ENCODE peak calls at places on chromosomes 5 and 9, in four cellular contexts. Q is IMR-90, M is H1, R is mesenchymal stem cell. D is an unnamed sample.

GRCh38 chr9:117411547-117411946 is 3.3 kb downstream of the ASTN2 start:
- DNase-seq in Q (peak), M (peak), R (peak), D (peak)

GRCh38 chr9:8666060-8666459 is 866.5 kb upstream of the DMAC1 start:
- DNase-seq in Q (no peak), M (no peak), R (no peak), D (no peak)

GRCh38 chr9:110575169-110575568 is 4.4 kb downstream of the SVEP1 start:
- DNase-seq in Q (no peak), M (no peak), R (no peak), D (no peak)

GRCh38 chr5:32147236-32147635 is 26.9 kb downstream of the GOLPH3 start:
- DNase-seq in Q (no peak), M (no peak), R (no peak), D (no peak)

GRCh38 chr5:75916144-75916543 is 167.0 kb upstream of the SV2C start:
- DNase-seq in Q (no peak), M (no peak), R (no peak), D (no peak)

GRCh38 chr5:143248822-143249579 is 154.5 kb downstream of the NR3C1 start:
- DNase-seq in Q (peak), M (no peak), R (peak), D (no peak)

GRCh38 chr9:92097997-92098482 is 17.2 kb downstream of the SPTLC1 start:
- DNase-seq in Q (peak), M (no peak), R (no peak), D (no peak)

GRCh38 chr5:31415009-31415923 is 116.6 kb downstream of the DROSHA start:
- DNase-seq in Q (no peak), M (no peak), R (no peak), D (no peak)

GRCh38 chr5:34411470-34412346 is 244.4 kb upstream of the RAI14 start:
- DNase-seq in Q (peak), M (peak), R (no peak), D (no peak)

GRCh38 chr9:114938687-114939575 is 8.5 kb upstream of the TNFSF8 start:
- DNase-seq in Q (no peak), M (no peak), R (no peak), D (no peak)

GRCh38 chr5:73120222-73121108 is at the start of gene TMEM171:
- DNase-seq in Q (peak), M (peak), R (peak), D (peak)

GRCh38 chr5:82467006-82467561 is 188.9 kb upstream of the RPS23 start:
- DNase-seq in Q (no peak), M (no peak), R (no peak), D (no peak)

GRCh38 chr5:16140417-16140816 is 39.2 kb downstream of the MARCHF11 start:
- DNase-seq in Q (no peak), M (no peak), R (no peak), D (no peak)

GRCh38 chr5:131994090-131994489 is 17.4 kb downstream of the ACSL6 start:
- DNase-seq in Q (no peak), M (no peak), R (no peak), D (no peak)

GRCh38 chr5:35369965-35370790 is 139.9 kb upstream of the PRLR start:
- DNase-seq in Q (no peak), M (no peak), R (no peak), D (peak)

GRCh38 chr5:123705741-123706140 is 193.8 kb downstream of the CSNK1G3 start:
- DNase-seq in Q (peak), M (no peak), R (no peak), D (no peak)

GRCh38 chr9:110399983-110400382 is 62.3 kb upstream of the TXNDC8 start:
- DNase-seq in Q (no peak), M (no peak), R (no peak), D (no peak)

GRCh38 chr5:588406-588995 is 23.6 kb upstream of the CEP72 start:
- DNase-seq in Q (no peak), M (no peak), R (no peak), D (no peak)

GRCh38 chr9:71634753-71635152 is 133.6 kb downstream of the CEMIP2 start:
- DNase-seq in Q (no peak), M (no peak), R (no peak), D (no peak)

DNA sequence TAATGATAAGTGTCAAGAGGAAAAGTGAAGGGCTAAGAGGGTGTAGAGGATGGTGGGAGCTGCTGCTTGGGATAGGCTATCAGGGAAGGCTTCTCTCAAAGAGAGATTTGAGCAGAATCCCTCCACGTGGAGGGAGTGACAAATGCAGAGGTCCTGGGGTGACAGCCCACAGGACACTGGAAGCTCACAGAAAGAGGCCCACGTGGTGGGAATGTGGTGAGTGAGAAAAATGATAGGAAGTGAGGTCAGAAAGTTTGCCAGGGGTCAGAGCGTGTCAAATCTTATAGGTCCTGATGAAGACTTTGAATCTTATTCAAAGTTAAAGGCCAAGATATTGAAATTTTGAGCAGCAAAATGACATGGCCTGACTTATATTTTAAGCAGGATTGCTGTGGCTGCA is 125.3 kb downstream of the EGFLAM start:
- DNase-seq in Q (no peak), M (no peak), R (no peak), D (no peak)
- H2BK15ac ChIP-seq in Q (no peak), M (no peak), R (no peak), D (no peak)

DNA sequence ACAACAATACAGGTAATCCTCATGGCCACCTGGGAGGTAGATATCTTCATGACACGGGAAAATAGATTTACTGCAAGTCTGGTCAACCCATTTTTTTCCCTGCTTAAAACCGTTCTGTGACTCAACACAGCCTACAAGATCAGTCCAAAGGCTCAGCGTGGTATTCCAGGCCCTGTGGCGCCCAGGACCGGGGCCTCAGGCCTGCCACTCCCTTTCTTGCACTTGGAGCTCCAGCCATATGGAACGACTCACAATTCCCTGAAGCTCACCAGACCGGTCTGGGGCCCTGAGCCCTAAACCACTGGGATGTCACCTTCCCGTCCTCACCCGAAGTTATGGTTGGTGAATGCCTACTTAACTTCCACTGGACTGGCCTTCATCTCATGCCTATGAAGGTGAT is 6.5 kb upstream of the MLANA start:
- DNase-seq in Q (no peak), M (no peak), R (no peak), D (no peak)
- H4K91ac ChIP-seq in Q (no peak), M (no peak), R (no peak), D (no peak)

GRCh38 chr5:92907914-92908606 is 673.0 kb downstream of the NR2F1-AS1 start:
- DNase-seq in Q (peak), M (no peak), R (peak), D (no peak)
- H3K4me3 ChIP-seq in Q (no peak), M (no peak), R (no peak), D (no peak)

DNA sequence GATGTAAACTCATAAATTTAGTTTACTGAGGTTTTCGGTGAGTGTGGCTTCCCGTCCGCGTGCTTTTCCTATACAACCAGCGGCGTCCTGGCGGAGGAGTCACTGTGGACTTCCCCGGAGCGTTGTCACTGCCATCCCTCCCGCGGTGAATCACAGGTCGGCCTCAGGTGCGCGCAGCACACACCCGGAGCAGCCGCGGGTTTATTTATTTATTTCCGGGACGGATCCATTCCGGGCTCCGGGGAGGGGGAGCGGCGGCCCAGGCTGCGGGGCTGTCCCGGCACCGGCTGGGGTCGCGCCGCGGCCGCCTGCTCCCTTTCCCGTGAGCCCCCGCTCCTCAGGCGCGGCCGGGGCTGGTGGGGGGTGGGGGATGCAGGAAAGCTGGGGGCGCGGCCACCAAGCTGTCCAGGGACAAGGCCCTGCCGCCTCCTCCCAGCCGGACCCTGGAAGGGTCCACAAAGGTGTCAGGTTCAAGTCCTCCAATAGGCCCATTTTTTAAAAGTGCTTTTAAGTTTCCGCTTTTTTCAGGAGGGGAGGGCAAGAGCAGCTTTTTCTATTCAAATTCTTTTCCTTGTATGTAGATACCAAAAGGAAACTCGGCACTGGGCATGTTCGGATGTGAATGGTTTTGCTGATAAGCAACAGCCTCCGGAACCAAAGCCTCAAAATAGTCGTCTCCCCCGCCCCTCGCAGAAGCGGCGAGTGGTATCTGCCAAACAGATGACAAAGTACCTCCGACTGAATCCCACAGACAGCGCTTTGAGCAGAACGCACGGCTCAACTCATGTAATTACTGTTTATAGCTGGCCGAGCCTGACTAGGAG is 192.5 kb downstream of the CD180 start:
- DNase-seq in Q (peak), M (peak), R (peak), D (peak)
- H2BK15ac ChIP-seq in Q (peak), M (no peak), R (peak), D (no peak)

GRCh38 chr5:78565395-78565794 is 83.2 kb downstream of the LHFPL2 start:
- DNase-seq in Q (no peak), M (no peak), R (no peak), D (no peak)

GRCh38 chr5:78568676-78569075 is 79.9 kb downstream of the LHFPL2 start:
- DNase-seq in Q (no peak), M (no peak), R (no peak), D (no peak)

GRCh38 chr5:78569441-78569840 is 79.1 kb downstream of the LHFPL2 start:
- DNase-seq in Q (peak), M (no peak), R (peak), D (peak)

GRCh38 chr5:78568212-78568611 is 80.4 kb downstream of the LHFPL2 start:
- DNase-seq in Q (no peak), M (no peak), R (no peak), D (no peak)

GRCh38 chr5:78566747-78567449 is 81.7 kb downstream of the LHFPL2 start:
- DNase-seq in Q (peak), M (no peak), R (no peak), D (no peak)
- H4K91ac ChIP-seq in Q (no peak), M (no peak), R (no peak), D (no peak)

GRCh38 chr9:137240321-137240840 is 706 bp upstream of the TUBB4B start:
- DNase-seq in Q (peak), M (no peak), R (peak), D (no peak)

GRCh38 chr9:137236936-137237421 is 4.1 kb upstream of the TUBB4B start:
- DNase-seq in Q (no peak), M (no peak), R (no peak), D (no peak)

GRCh38 chr9:137236238-137236935 is 4.7 kb upstream of the TUBB4B start:
- DNase-seq in Q (peak), M (peak), R (peak), D (peak)

GRCh38 chr9:137235424-137236237 is 4.9 kb downstream of the SLC34A3 start:
- DNase-seq in Q (no peak), M (no peak), R (no peak), D (no peak)

GRCh38 chr9:137237759-137238726 is 3.0 kb upstream of the TUBB4B start:
- DNase-seq in Q (no peak), M (no peak), R (no peak), D (no peak)
- H3K4me3 ChIP-seq in Q (no peak), M (no peak), R (peak), D (no peak)

DNA sequence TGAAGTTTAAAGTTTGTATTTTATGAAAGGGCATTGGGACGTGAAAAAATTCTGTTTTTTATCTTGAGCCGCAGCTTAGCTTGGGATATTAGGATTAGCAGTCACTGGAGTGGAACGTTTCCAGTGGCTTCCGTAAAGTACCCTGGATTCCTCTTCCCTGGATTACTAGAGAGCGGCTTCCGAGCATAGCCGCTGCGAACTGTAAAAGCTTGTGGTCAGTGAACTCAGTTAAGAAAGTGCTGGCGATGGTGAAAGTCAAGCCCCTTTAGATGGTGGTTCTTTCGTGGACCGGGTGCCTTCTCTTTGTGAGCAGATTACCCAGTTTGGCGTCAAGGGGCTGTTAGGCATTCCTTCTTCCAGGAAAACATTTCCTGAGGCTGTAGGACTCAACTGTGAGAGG is 168.1 kb downstream of the KDM4C start:
- DNase-seq in Q (no peak), M (no peak), R (no peak), D (no peak)
- H2BK15ac ChIP-seq in Q (no peak), M (no peak), R (no peak), D (no peak)

GRCh38 chr5:174590820-174591219 is 133.6 kb upstream of the MSX2 start:
- DNase-seq in Q (no peak), M (no peak), R (no peak), D (no peak)

GRCh38 chr5:174583071-174583470 is 141.3 kb upstream of the MSX2 start:
- DNase-seq in Q (no peak), M (no peak), R (no peak), D (no peak)

GRCh38 chr5:174589599-174589998 is 134.8 kb upstream of the MSX2 start:
- DNase-seq in Q (no peak), M (no peak), R (no peak), D (no peak)

GRCh38 chr5:174585472-174585871 is 138.9 kb upstream of the MSX2 start:
- DNase-seq in Q (no peak), M (no peak), R (no peak), D (no peak)

GRCh38 chr5:174589011-174589410 is 135.4 kb upstream of the MSX2 start:
- DNase-seq in Q (no peak), M (no peak), R (no peak), D (no peak)
- H4K91ac ChIP-seq in Q (no peak), M (peak), R (no peak), D (no peak)

GRCh38 chr5:156019786-156020185 is 307.2 kb upstream of the SGCD start:
- DNase-seq in Q (no peak), M (no peak), R (no peak), D (no peak)

GRCh38 chr5:156020650-156021049 is 306.3 kb upstream of the SGCD start:
- DNase-seq in Q (no peak), M (no peak), R (no peak), D (no peak)

GRCh38 chr5:156021866-156022265 is 305.1 kb upstream of the SGCD start:
- DNase-seq in Q (no peak), M (no peak), R (no peak), D (no peak)
- H3K4me3 ChIP-seq in Q (no peak), M (no peak), R (no peak), D (no peak)

D was measured in neuronal stem cell.